ENCODE peak calls at places on chromosomes 1 and 21, in four cellular contexts. Y, N, K and A are unnamed samples.

GRCh38 chr1:116982319-116983004 is 19.1 kb upstream of the CD101 start:
- DNase-seq in Y (no peak), N (no peak), K (peak), A (no peak)

GRCh38 chr1:151131832-151132675 is 14.4 kb downstream of the SEMA6C start:
- DNase-seq in Y (no peak), N (no peak), K (no peak), A (no peak)

GRCh38 chr1:110383311-110383990 is 7.4 kb downstream of the SLC16A4 start:
- DNase-seq in Y (no peak), N (no peak), K (no peak), A (no peak)

GRCh38 chr1:91243171-91243570 is 161.5 kb downstream of the HFM1 start:
- DNase-seq in Y (no peak), N (no peak), K (no peak), A (no peak)

GRCh38 chr1:212247179-212247721 is 38.0 kb upstream of the PPP2R5A start:
- DNase-seq in Y (no peak), N (peak), K (peak), A (no peak)

GRCh38 chr1:212470059-212470458 is 37.3 kb downstream of the NENF start:
- DNase-seq in Y (peak), N (no peak), K (no peak), A (no peak)

GRCh38 chr1:161200992-161201827 is 957 bp upstream of the NDUFS2 start:
- DNase-seq in Y (no peak), N (no peak), K (no peak), A (no peak)

GRCh38 chr21:46127239-46128105 is 27.9 kb downstream of the FTCD start:
- DNase-seq in Y (no peak), N (no peak), K (no peak), A (no peak)

GRCh38 chr1:41461790-41462679 is 22.4 kb downstream of the EDN2 start:
- DNase-seq in Y (no peak), N (no peak), K (peak), A (no peak)

GRCh38 chr1:33472349-33472980 is at the start of gene ZSCAN20:
- DNase-seq in Y (peak), N (peak), K (peak), A (peak)

GRCh38 chr1:226687476-226687875 is 51.6 kb downstream of the ITPKB start:
- DNase-seq in Y (no peak), N (no peak), K (no peak), A (no peak)

GRCh38 chr21:17083084-17083483 is 429.8 kb upstream of the CXADR start:
- DNase-seq in Y (no peak), N (no peak), K (no peak), A (no peak)

GRCh38 chr1:172254521-172255222 is 165.8 kb upstream of the C1orf105 start:
- DNase-seq in Y (peak), N (no peak), K (no peak), A (no peak)

GRCh38 chr1:161478985-161479384 is 26.3 kb upstream of the FCGR2A start:
- DNase-seq in Y (no peak), N (no peak), K (no peak), A (no peak)

GRCh38 chr1:213415686-213416380 is 364.8 kb downstream of the RPS6KC1 start:
- DNase-seq in Y (no peak), N (no peak), K (no peak), A (no peak)

GRCh38 chr1:25810341-25811299 is 9.1 kb upstream of the MTFR1L start:
- DNase-seq in Y (no peak), N (peak), K (peak), A (no peak)

GRCh38 chr21:38712076-38712475 is 93.7 kb upstream of the ETS2 start:
- DNase-seq in Y (peak), N (no peak), K (peak), A (no peak)

GRCh38 chr1:10242811-10243210 is 32.4 kb downstream of the KIF1B start:
- DNase-seq in Y (no peak), N (no peak), K (no peak), A (no peak)

DNA sequence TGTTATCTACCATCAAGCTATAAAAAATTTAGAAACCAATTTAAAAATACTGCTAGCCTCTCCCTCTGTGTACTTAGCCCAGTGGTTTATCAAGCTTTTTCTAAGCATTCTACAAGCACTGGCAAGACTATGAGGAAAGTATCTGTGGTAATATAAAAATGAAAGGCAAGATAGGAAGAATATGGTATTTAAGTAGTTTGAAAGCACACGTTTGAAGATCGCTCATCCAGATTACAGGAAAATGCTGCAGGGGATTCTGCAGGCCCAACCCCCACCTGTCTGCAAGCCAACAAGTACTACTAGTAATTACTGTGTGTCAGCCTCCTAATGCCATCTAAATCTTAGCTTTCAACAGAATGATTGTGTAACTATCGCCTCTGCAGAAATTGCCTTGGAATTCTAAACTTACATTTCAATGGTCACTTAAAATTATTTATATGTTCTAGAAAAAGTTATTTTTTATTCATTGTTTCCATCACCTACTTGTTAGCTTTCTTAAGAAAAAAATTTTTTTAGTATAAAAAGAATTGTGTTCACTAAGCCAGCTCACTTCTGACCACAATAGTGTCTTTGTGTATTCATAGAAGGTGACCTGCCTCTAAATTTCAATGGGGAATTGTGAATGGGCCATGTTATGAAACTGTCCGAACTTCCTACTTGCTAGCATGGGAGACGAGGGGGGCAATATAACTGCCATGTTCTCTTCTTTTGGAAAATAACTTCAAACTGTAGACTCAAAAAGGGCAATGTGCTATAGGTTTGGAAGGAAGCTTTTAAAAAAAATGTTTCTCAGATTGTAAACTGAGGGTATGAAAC is 8.4 kb downstream of the ERRFI1 start:
- DNase-seq in Y (no peak), N (no peak), K (peak), A (no peak)
- TF ChIP-seq SP1 in Y (no peak), N (no peak), K (no peak), A (no peak)

GRCh38 chr21:30058928-30059327 is 107.7 kb downstream of the CLDN17 start:
- DNase-seq in Y (no peak), N (no peak), K (no peak), A (no peak)

DNA sequence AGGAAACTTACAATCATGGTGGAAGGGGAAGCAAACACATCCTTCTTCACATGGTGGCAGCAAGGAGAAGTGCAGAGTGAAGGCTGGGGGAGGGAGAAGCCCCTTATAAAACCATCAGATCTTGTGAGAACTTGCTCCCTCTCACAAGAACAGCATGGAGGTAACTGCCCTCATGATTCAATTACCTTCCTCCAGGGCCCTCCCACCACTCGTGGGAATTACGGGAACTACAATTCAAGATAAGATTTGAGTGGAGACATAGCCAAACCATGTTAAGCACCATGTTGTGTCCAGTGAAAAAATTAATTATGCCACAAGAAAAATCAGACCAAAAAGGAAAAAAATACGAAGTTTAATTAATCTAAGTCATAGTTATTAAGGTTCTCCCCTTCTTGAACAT is 109.5 kb downstream of the CLDN17 start:
- DNase-seq in Y (no peak), N (no peak), K (no peak), A (no peak)
- TF ChIP-seq ZBTB33 in Y (no peak), N (no peak), K (no peak), A (no peak)

DNA sequence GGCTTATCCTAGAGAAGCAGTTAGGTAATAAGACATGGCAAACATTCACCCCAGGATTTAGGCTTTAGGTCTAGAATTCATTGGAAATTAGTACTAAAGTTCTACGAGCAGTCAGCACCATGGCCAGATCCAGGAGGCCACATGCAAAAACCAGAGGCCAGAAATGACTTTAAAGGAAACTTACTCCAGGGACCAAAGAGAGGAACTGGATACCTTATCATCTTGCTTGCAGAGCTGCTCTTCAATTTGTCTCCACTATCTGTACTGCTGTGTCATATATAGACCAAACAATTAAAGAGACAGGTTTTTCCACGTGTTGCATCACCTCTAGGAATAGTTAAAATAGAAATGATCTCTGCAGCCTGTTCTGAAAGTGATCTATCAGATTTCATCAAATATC is 127.8 kb downstream of the LMX1A start:
- DNase-seq in Y (no peak), N (no peak), K (no peak), A (no peak)
- H3K27ac ChIP-seq in Y (no peak), N (no peak), K (no peak), A (no peak)

DNA sequence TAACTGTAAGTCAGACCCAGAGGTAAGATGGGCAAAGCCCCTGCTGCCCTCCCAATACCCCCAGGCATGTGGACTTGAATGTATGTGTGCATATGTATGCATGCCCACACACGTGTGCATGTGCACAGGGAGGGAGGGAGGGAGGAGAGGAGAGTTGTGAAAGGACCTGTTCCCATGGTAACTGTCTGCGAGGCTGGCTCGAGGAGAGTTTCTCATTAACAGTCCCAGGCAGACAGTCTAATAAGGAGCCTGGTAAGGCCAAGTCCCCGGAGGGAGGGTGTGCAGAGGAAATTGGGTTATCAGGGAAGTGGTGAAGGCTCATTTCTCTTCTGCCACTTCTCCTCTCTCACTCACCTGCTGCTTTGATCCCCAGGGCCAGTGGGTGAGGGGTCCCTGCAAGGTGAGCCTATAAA is 74.9 kb downstream of the NFASC start:
- DNase-seq in Y (no peak), N (no peak), K (no peak), A (no peak)
- TF ChIP-seq SP1 in Y (no peak), N (no peak), K (no peak), A (no peak)